ENCODE peak calls at places on chromosomes 16 and 17, in four cellular contexts. O is tibial nerve; I is CD8-positive, alpha-beta T cell; H is uterus. U is an unnamed sample.

GRCh38 chr16:80285089-80285488 is 255.7 kb upstream of the DYNLRB2 start:
- DNase-seq in I (no peak), H (no peak), O (no peak), U (no peak)

GRCh38 chr16:81900456-81900855 is 110.8 kb downstream of the SDR42E1 start:
- DNase-seq in I (no peak), O (no peak), H (no peak), U (no peak)

GRCh38 chr17:27244481-27245223 is 49.3 kb upstream of the WSB1 start:
- DNase-seq in H (peak), I (no peak), O (peak), U (no peak)

GRCh38 chr16:72480926-72481325 is 309.0 kb upstream of the PMFBP1 start:
- DNase-seq in H (no peak), O (no peak), I (no peak), U (no peak)

GRCh38 chr17:41223821-41224220 is 2.6 kb upstream of the KRTAP9-2 start:
- DNase-seq in H (no peak), O (no peak), I (no peak), U (no peak)

GRCh38 chr16:87149051-87149450 is 168.1 kb downstream of the C16orf95 start:
- DNase-seq in H (no peak), O (no peak), I (no peak), U (no peak)

GRCh38 chr16:81616321-81617020 is 162.6 kb upstream of the PLCG2 start:
- DNase-seq in O (no peak), I (peak), H (peak), U (peak)

GRCh38 chr17:27762527-27763305 is 37.6 kb downstream of the NOS2 start:
- DNase-seq in H (no peak), I (no peak), O (no peak), U (peak)

GRCh38 chr17:74077231-74077630 is 126.2 kb upstream of the RPL38 start:
- DNase-seq in H (no peak), O (no peak), I (no peak), U (no peak)

GRCh38 chr16:87839542-87840461 is 29.5 kb downstream of the SLC7A5 start:
- DNase-seq in O (no peak), H (no peak), I (no peak), U (no peak)

GRCh38 chr16:81657731-81658130 is 121.4 kb upstream of the PLCG2 start:
- DNase-seq in H (peak), O (peak), I (no peak), U (no peak)

GRCh38 chr17:52106638-52107261 is 51.8 kb downstream of the CA10 start:
- DNase-seq in H (peak), O (peak), I (no peak), U (peak)

GRCh38 chr17:8630227-8630801 is at the start of gene MYH10:
- DNase-seq in I (no peak), H (no peak), O (no peak), U (no peak)

GRCh38 chr16:49468611-49469322 is 95.2 kb downstream of the C16orf78 start:
- DNase-seq in H (no peak), O (no peak), I (no peak), U (no peak)

GRCh38 chr17:73341350-73342056 is 29.7 kb upstream of the CDC42EP4 start:
- DNase-seq in O (no peak), H (no peak), I (no peak), U (no peak)

GRCh38 chr17:682150-682549 is 32.5 kb downstream of the VPS53 start:
- DNase-seq in O (no peak), H (no peak), I (no peak), U (peak)

GRCh38 chr17:44191941-44192496 is 5.2 kb downstream of the TMUB2 start:
- DNase-seq in I (no peak), O (no peak), H (no peak), U (no peak)

DNA sequence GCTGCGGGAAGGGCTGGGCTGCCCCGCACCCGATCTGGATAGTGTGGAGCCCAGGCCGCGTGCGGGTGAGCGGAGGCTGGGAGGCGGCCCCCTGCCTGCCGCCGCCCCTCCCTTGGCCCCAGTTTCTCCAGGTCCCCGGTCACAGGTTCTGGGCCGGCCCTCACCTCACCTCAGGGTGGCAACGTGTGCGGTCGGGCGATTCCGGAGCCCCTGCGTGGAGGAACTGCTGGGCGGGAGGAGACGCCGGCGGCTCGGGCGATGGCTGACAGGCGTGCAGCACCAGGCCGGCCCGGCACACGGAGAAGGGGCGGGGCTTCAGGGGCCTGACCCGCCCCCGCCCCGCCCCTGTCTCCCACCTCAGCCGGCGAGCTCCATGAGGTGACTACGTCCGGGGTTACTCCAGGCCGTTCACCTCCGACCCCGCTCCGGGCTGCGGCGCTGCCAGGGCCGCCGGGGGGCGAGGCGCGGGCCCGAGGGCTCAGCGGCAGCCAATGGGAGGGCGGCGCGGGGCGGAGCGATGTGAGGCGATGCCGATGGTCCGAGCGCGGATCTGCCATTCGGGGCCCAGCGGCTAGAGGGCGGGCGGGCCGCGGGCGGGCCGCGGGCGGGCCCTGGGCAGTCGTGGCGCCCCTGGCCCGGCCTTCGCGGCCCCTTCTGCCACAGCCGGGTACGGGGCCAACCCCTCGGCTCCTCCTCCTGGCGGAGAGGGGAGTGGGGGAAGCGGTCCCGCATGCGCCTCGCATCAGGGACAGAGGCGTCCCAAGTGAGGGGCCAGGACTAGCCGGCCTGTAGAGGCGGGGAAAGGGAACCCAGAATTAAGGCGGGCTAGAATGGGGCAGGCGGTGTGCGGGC is 16.7 kb upstream of the C17orf78 start:
- DNase-seq in O (peak), I (peak), H (peak), U (peak)
- TF ChIP-seq CTCF in O (peak), I (no peak), H (peak), U (peak)

GRCh38 chr17:61731330-61731729 is 132.0 kb downstream of the BRIP1 start:
- DNase-seq in O (no peak), I (no peak), H (no peak), U (no peak)

GRCh38 chr17:61726977-61727376 is 136.0 kb upstream of the NACA2 start:
- DNase-seq in I (no peak), O (no peak), H (no peak), U (no peak)

GRCh38 chr17:61732169-61732568 is 131.2 kb downstream of the BRIP1 start:
- DNase-seq in O (no peak), H (no peak), I (no peak), U (no peak)

GRCh38 chr17:61728297-61728836 is 135.0 kb downstream of the BRIP1 start:
- DNase-seq in O (no peak), I (no peak), H (no peak), U (no peak)

GRCh38 chr17:61729690-61730268 is 133.5 kb downstream of the BRIP1 start:
- DNase-seq in I (no peak), O (no peak), H (no peak), U (no peak)
- H3K4me3 ChIP-seq in I (no peak), O (no peak), H (no peak), U (no peak)

GRCh38 chr17:45895304-45895968 is 1.1 kb downstream of the MAPT start:
- DNase-seq in H (peak), O (no peak), I (no peak), U (no peak)
- TF ChIP-seq CTCF in H (no peak), O (no peak), I (no peak), U (no peak)

GRCh38 chr17:50635720-50636144 is 1.1 kb downstream of the ABCC3 start:
- DNase-seq in O (no peak), I (no peak), H (no peak), U (no peak)
- H3K4me3 ChIP-seq in O (no peak), I (no peak), H (no peak), U (no peak)

DNA sequence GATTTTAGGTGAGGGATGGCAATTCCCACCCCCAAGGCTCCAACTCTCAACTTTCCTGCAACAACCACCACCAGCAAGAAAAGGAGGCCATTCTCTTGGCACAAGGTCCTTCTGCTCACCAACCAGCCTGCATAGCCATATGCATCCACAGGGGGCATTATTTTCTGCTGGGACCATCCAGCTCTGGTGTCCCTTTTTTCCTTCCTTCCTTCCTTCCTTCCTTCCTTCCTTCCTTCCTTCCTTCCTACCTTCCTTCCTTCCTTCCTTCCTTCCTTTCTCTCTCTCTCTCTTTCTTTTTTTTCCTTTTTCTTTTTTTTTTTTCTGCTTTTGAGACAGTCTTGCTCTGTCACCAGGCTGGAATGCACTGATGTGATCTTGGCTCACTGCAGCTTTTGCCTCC is 21.1 kb upstream of the COX10 start:
- DNase-seq in O (no peak), H (no peak), I (no peak), U (no peak)
- TF ChIP-seq CTCF in O (no peak), H (no peak), I (no peak), U (peak)

GRCh38 chr16:74168445-74168844 is 128.2 kb upstream of the PSMD7 start:
- DNase-seq in O (no peak), I (no peak), H (no peak), U (no peak)

GRCh38 chr16:74169687-74170522 is 126.7 kb upstream of the PSMD7 start:
- DNase-seq in H (no peak), O (no peak), I (no peak), U (no peak)
- H3K4me3 ChIP-seq in H (peak), O (peak), I (no peak), U (no peak)

GRCh38 chr17:2191785-2192184 is 111.8 kb downstream of the SMG6 start:
- DNase-seq in H (no peak), I (no peak), O (no peak), U (no peak)

GRCh38 chr17:2194778-2195417 is 108.7 kb downstream of the SMG6 start:
- DNase-seq in I (no peak), H (no peak), O (no peak), U (no peak)

GRCh38 chr17:2191227-2191626 is 112.4 kb downstream of the SMG6 start:
- DNase-seq in I (no peak), H (no peak), O (no peak), U (no peak)

GRCh38 chr17:2190014-2190413 is 113.6 kb downstream of the SMG6 start:
- DNase-seq in I (no peak), H (peak), O (no peak), U (no peak)

GRCh38 chr17:2192367-2193028 is 111.1 kb downstream of the SMG6 start:
- DNase-seq in H (no peak), O (no peak), I (peak), U (peak)
- TF ChIP-seq CTCF in H (no peak), O (no peak), I (no peak), U (no peak)

DNA sequence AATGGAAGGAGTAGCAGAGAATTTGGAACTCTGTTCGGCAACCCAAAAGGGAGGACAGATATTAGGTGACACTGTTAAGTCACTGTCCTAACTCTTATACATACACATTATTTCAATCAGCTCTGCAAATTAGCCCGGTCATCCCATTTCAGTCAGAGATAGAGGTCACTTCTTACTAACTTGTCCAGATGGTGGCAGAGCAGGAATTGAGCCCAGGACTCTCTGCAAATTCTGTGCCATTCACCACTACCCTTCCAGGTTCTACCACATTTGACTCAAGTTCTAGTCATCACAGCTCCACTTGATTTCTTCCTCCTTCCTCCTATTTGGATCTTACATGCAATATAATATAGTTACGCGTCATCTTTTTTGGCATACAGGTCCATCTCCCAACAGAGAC is 35.9 kb upstream of the NUDT7 start:
- DNase-seq in I (no peak), H (no peak), O (no peak), U (no peak)
- H3K4me3 ChIP-seq in I (no peak), H (no peak), O (no peak), U (no peak)

U was measured in GM12865.